ENCODE peak calls at places on chromosomes 5 and 9, in nine cellular contexts. F, O, X, N, G, S, D, K and U are unnamed samples.

GRCh38 chr5:76742586-76742985 is 26.7 kb downstream of the F2R start:
- DNase-seq in F (peak), O (no peak), X (no peak), N (peak), G (no peak), S (no peak), D (no peak), K (no peak), U (no peak)

GRCh38 chr9:107548298-107549142 is 59.0 kb upstream of the KLF4 start:
- DNase-seq in F (peak), O (peak), X (peak), N (peak), G (peak), S (no peak), D (peak), K (no peak), U (no peak)

GRCh38 chr5:41893074-41893851 is 10.9 kb upstream of the RIMOC1 start:
- DNase-seq in F (no peak), O (no peak), X (no peak), N (no peak), G (no peak), S (no peak), D (no peak), K (no peak), U (no peak)

GRCh38 chr5:177494356-177495195 is 2.8 kb downstream of the PDLIM7 start:
- DNase-seq in F (peak), O (peak), X (peak), N (peak), G (no peak), S (no peak), D (peak), K (no peak), U (no peak)

GRCh38 chr9:92522983-92523970 is 12.5 kb downstream of the ECM2 start:
- DNase-seq in F (no peak), O (no peak), X (no peak), N (peak), G (no peak), S (no peak), D (no peak), K (no peak), U (no peak)

GRCh38 chr5:33936381-33937016 is at the start of gene RXFP3:
- DNase-seq in F (peak), O (peak), X (no peak), N (peak), G (no peak), S (no peak), D (no peak), K (no peak), U (no peak)

GRCh38 chr5:151619812-151620462 is 28.8 kb upstream of the FAT2 start:
- DNase-seq in F (no peak), O (no peak), X (no peak), N (no peak), G (no peak), S (no peak), D (no peak), K (no peak), U (no peak)

GRCh38 chr9:136793063-136793946 is 2.2 kb downstream of the TMEM141 start:
- DNase-seq in F (no peak), O (no peak), X (no peak), N (no peak), G (no peak), S (no peak), D (peak), K (no peak), U (no peak)

GRCh38 chr9:37468620-37469019 is 3.4 kb upstream of the ZBTB5 start:
- DNase-seq in F (no peak), O (no peak), X (no peak), N (no peak), G (no peak), S (no peak), D (no peak), K (no peak), U (no peak)

GRCh38 chr5:127400946-127401670 is 110.5 kb downstream of the MEGF10 start:
- DNase-seq in F (no peak), O (no peak), X (no peak), N (no peak), G (no peak), S (no peak), D (no peak), K (no peak), U (no peak)

GRCh38 chr5:112012112-112012511 is 255.1 kb upstream of the NREP start:
- DNase-seq in F (no peak), O (no peak), X (no peak), N (no peak), G (no peak), S (no peak), D (no peak), K (no peak), U (no peak)

GRCh38 chr5:757346-757930 is 27.1 kb downstream of the ZDHHC11B start:
- DNase-seq in F (no peak), O (peak), X (no peak), N (no peak), G (no peak), S (peak), D (no peak), K (no peak), U (peak)